ENCODE peak calls at places on chromosomes 5 and 9, in eight cellular contexts. One of them, this sample, is unnamed.

GRCh38 chr5:5511904-5512416 is 89.5 kb downstream of the ICE1 start:
- DNase-seq in A549: no peak
- DNase-seq in uterus: no peak
- DNase-seq in HCT116: no peak
- DNase-seq in stomach: no peak
- DNase-seq in H1: no peak
- DNase-seq in suprapubic skin: no peak
- DNase-seq in sigmoid colon: no peak
- DNase-seq in this sample: no peak

GRCh38 chr9:120723547-120723946 is 9.3 kb upstream of the MEGF9 start:
- DNase-seq in stomach: no peak
- DNase-seq in H1: no peak
- DNase-seq in uterus: no peak
- DNase-seq in A549: no peak
- DNase-seq in HCT116: no peak
- DNase-seq in suprapubic skin: no peak
- DNase-seq in sigmoid colon: no peak
- DNase-seq in this sample: no peak

GRCh38 chr5:41336471-41336870 is 123.1 kb upstream of the C6 start:
- DNase-seq in stomach: no peak
- DNase-seq in H1: no peak
- DNase-seq in HCT116: no peak
- DNase-seq in suprapubic skin: no peak
- DNase-seq in sigmoid colon: no peak
- DNase-seq in A549: no peak
- DNase-seq in uterus: no peak
- DNase-seq in this sample: no peak

GRCh38 chr5:160082589-160082988 is 36.7 kb downstream of the PWWP2A start:
- DNase-seq in stomach: no peak
- DNase-seq in HCT116: no peak
- DNase-seq in A549: no peak
- DNase-seq in sigmoid colon: no peak
- DNase-seq in uterus: no peak
- DNase-seq in suprapubic skin: no peak
- DNase-seq in H1: no peak
- DNase-seq in this sample: no peak

GRCh38 chr5:79237735-79238560 is 2.0 kb downstream of the JMY start:
- DNase-seq in A549: no peak
- DNase-seq in stomach: no peak
- DNase-seq in HCT116: no peak
- DNase-seq in H1: no peak
- DNase-seq in suprapubic skin: no peak
- DNase-seq in sigmoid colon: no peak
- DNase-seq in uterus: no peak
- DNase-seq in this sample: no peak

GRCh38 chr9:126781717-126782388 is 23.0 kb upstream of the ZBTB43 start:
- DNase-seq in stomach: peak
- DNase-seq in HCT116: peak
- DNase-seq in uterus: peak
- DNase-seq in A549: peak
- DNase-seq in sigmoid colon: peak
- DNase-seq in suprapubic skin: peak
- DNase-seq in H1: peak
- DNase-seq in this sample: peak

GRCh38 chr5:135031146-135031812 is 2.7 kb downstream of the PITX1 start:
- DNase-seq in H1: no peak
- DNase-seq in sigmoid colon: peak
- DNase-seq in suprapubic skin: no peak
- DNase-seq in A549: no peak
- DNase-seq in stomach: no peak
- DNase-seq in HCT116: no peak
- DNase-seq in uterus: no peak
- DNase-seq in this sample: no peak

GRCh38 chr9:112037281-112038016 is 137.6 kb downstream of the SUSD1 start:
- DNase-seq in uterus: no peak
- DNase-seq in HCT116: no peak
- DNase-seq in stomach: no peak
- DNase-seq in A549: no peak
- DNase-seq in sigmoid colon: no peak
- DNase-seq in suprapubic skin: no peak
- DNase-seq in H1: no peak
- DNase-seq in this sample: no peak

GRCh38 chr5:109452661-109453060 is 42.9 kb upstream of the PJA2 start:
- DNase-seq in sigmoid colon: no peak
- DNase-seq in HCT116: no peak
- DNase-seq in A549: no peak
- DNase-seq in stomach: no peak
- DNase-seq in uterus: no peak
- DNase-seq in H1: no peak
- DNase-seq in suprapubic skin: no peak
- DNase-seq in this sample: no peak

GRCh38 chr5:14208071-14209021 is 65.2 kb downstream of the TRIO start:
- DNase-seq in HCT116: no peak
- DNase-seq in suprapubic skin: no peak
- DNase-seq in sigmoid colon: no peak
- DNase-seq in H1: no peak
- DNase-seq in uterus: no peak
- DNase-seq in A549: no peak
- DNase-seq in stomach: no peak
- DNase-seq in this sample: peak

GRCh38 chr9:79555474-79555873 is 16.3 kb upstream of the TLE4 start:
- DNase-seq in H1: no peak
- DNase-seq in sigmoid colon: no peak
- DNase-seq in stomach: no peak
- DNase-seq in HCT116: no peak
- DNase-seq in uterus: no peak
- DNase-seq in suprapubic skin: no peak
- DNase-seq in A549: no peak
- DNase-seq in this sample: no peak

GRCh38 chr9:109064963-109065701 is 51.8 kb upstream of the CTNNAL1 start:
- DNase-seq in A549: peak
- DNase-seq in sigmoid colon: no peak
- DNase-seq in HCT116: peak
- DNase-seq in stomach: no peak
- DNase-seq in suprapubic skin: no peak
- DNase-seq in H1: no peak
- DNase-seq in uterus: no peak
- DNase-seq in this sample: no peak

GRCh38 chr9:132894857-132895846 is 16.5 kb downstream of the SPACA9 start:
- DNase-seq in suprapubic skin: peak
- DNase-seq in A549: no peak
- DNase-seq in HCT116: no peak
- DNase-seq in uterus: no peak
- DNase-seq in sigmoid colon: no peak
- DNase-seq in stomach: no peak
- DNase-seq in H1: no peak
- DNase-seq in this sample: no peak

GRCh38 chr5:140084466-140084865 is 29.4 kb upstream of the PURA start:
- DNase-seq in stomach: peak
- DNase-seq in HCT116: no peak
- DNase-seq in A549: no peak
- DNase-seq in suprapubic skin: no peak
- DNase-seq in sigmoid colon: peak
- DNase-seq in H1: no peak
- DNase-seq in uterus: no peak
- DNase-seq in this sample: peak

GRCh38 chr5:125372694-125373621 is 626.5 kb upstream of the ZNF608 start:
- DNase-seq in H1: peak
- DNase-seq in stomach: no peak
- DNase-seq in suprapubic skin: no peak
- DNase-seq in A549: no peak
- DNase-seq in sigmoid colon: no peak
- DNase-seq in uterus: no peak
- DNase-seq in HCT116: no peak
- DNase-seq in this sample: no peak

GRCh38 chr5:153513171-153513570 is 22.7 kb downstream of the GRIA1 start:
- DNase-seq in uterus: no peak
- DNase-seq in suprapubic skin: no peak
- DNase-seq in A549: no peak
- DNase-seq in sigmoid colon: no peak
- DNase-seq in H1: no peak
- DNase-seq in stomach: no peak
- DNase-seq in HCT116: no peak
- DNase-seq in this sample: no peak

GRCh38 chr9:129282308-129283211 is 104.5 kb upstream of the IER5L start:
- DNase-seq in suprapubic skin: peak
- DNase-seq in A549: no peak
- DNase-seq in H1: no peak
- DNase-seq in stomach: no peak
- DNase-seq in sigmoid colon: peak
- DNase-seq in uterus: no peak
- DNase-seq in HCT116: no peak
- DNase-seq in this sample: peak

GRCh38 chr5:143946821-143947220 is 134.9 kb downstream of the HMHB1 start:
- DNase-seq in HCT116: no peak
- DNase-seq in stomach: no peak
- DNase-seq in sigmoid colon: no peak
- DNase-seq in uterus: no peak
- DNase-seq in A549: no peak
- DNase-seq in H1: no peak
- DNase-seq in suprapubic skin: no peak
- DNase-seq in this sample: no peak

GRCh38 chr9:128141604-128142003 is 7.6 kb upstream of the LCN2 start:
- DNase-seq in HCT116: no peak
- DNase-seq in suprapubic skin: peak
- DNase-seq in H1: no peak
- DNase-seq in A549: no peak
- DNase-seq in stomach: no peak
- DNase-seq in sigmoid colon: no peak
- DNase-seq in uterus: no peak
- DNase-seq in this sample: no peak
- H3K27ac ChIP-seq in HCT116: no peak
- H3K27ac ChIP-seq in suprapubic skin: no peak
- H3K27ac ChIP-seq in H1: no peak
- H3K27ac ChIP-seq in A549: no peak
- H3K27ac ChIP-seq in stomach: no peak
- H3K27ac ChIP-seq in sigmoid colon: no peak
- H3K27ac ChIP-seq in uterus: no peak
- H3K27ac ChIP-seq in this sample: no peak

GRCh38 chr5:172898513-172899369 is 60.5 kb upstream of the RPL26L1 start:
- DNase-seq in suprapubic skin: no peak
- DNase-seq in HCT116: no peak
- DNase-seq in uterus: no peak
- DNase-seq in A549: no peak
- DNase-seq in sigmoid colon: no peak
- DNase-seq in H1: no peak
- DNase-seq in stomach: no peak
- DNase-seq in this sample: no peak
- TF ChIP-seq POLR2A in suprapubic skin: no peak
- TF ChIP-seq POLR2A in HCT116: no peak
- TF ChIP-seq POLR2A in uterus: no peak
- TF ChIP-seq POLR2A in A549: no peak
- TF ChIP-seq POLR2A in sigmoid colon: no peak
- TF ChIP-seq POLR2A in H1: no peak
- TF ChIP-seq POLR2A in stomach: no peak
- TF ChIP-seq POLR2A in this sample: no peak

GRCh38 chr9:130330202-130330601 is 64.6 kb downstream of the HMCN2 start:
- DNase-seq in suprapubic skin: no peak
- DNase-seq in A549: no peak
- DNase-seq in uterus: no peak
- DNase-seq in stomach: no peak
- DNase-seq in H1: no peak
- DNase-seq in sigmoid colon: no peak
- DNase-seq in HCT116: no peak
- DNase-seq in this sample: no peak

GRCh38 chr9:130327781-130328348 is 62.3 kb downstream of the HMCN2 start:
- DNase-seq in suprapubic skin: peak
- DNase-seq in H1: no peak
- DNase-seq in HCT116: no peak
- DNase-seq in uterus: peak
- DNase-seq in sigmoid colon: peak
- DNase-seq in stomach: no peak
- DNase-seq in A549: no peak
- DNase-seq in this sample: no peak

GRCh38 chr9:130329061-130329460 is 63.5 kb downstream of the HMCN2 start:
- DNase-seq in suprapubic skin: no peak
- DNase-seq in H1: no peak
- DNase-seq in stomach: no peak
- DNase-seq in uterus: no peak
- DNase-seq in HCT116: no peak
- DNase-seq in sigmoid colon: no peak
- DNase-seq in A549: no peak
- DNase-seq in this sample: no peak

GRCh38 chr9:130327070-130327780 is 61.7 kb downstream of the HMCN2 start:
- DNase-seq in stomach: no peak
- DNase-seq in uterus: peak
- DNase-seq in sigmoid colon: no peak
- DNase-seq in suprapubic skin: no peak
- DNase-seq in A549: peak
- DNase-seq in HCT116: no peak
- DNase-seq in H1: no peak
- DNase-seq in this sample: no peak

DNA sequence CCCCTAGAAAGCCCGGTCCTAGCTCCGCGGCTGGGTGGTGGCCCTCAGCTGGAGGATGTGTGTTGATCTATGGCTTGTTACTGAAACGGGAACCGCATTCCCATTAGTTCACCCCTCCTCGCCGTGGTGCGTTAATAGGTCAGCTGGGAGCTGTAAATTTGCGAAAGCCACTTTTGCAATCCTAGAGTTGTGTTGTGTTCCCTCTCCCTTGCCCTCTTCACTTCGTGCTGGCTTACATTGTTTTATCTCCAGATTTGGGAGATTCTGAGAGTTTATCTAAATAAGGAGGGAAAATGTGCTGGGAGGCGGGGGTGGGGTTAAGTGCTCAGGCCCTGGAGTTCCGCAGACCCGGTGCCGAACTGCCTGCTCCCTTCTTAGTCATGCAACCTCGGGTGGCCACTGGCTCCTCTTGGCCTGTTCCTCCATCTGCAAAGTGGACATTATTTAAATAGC is 62.8 kb downstream of the HMCN2 start:
- DNase-seq in A549: no peak
- DNase-seq in stomach: peak
- DNase-seq in uterus: peak
- DNase-seq in H1: no peak
- DNase-seq in suprapubic skin: no peak
- DNase-seq in HCT116: no peak
- DNase-seq in sigmoid colon: peak
- DNase-seq in this sample: peak
- H3K27ac ChIP-seq in A549: no peak
- H3K27ac ChIP-seq in stomach: peak
- H3K27ac ChIP-seq in uterus: peak
- H3K27ac ChIP-seq in H1: no peak
- H3K27ac ChIP-seq in suprapubic skin: peak
- H3K27ac ChIP-seq in HCT116: no peak
- H3K27ac ChIP-seq in sigmoid colon: peak
- H3K27ac ChIP-seq in this sample: no peak

GRCh38 chr9:137788561-137789294 is 88.9 kb upstream of the CACNA1B start:
- DNase-seq in stomach: peak
- DNase-seq in suprapubic skin: no peak
- DNase-seq in HCT116: no peak
- DNase-seq in uterus: no peak
- DNase-seq in A549: no peak
- DNase-seq in sigmoid colon: peak
- DNase-seq in H1: no peak
- DNase-seq in this sample: no peak
- TF ChIP-seq POLR2A in stomach: no peak
- TF ChIP-seq POLR2A in suprapubic skin: no peak
- TF ChIP-seq POLR2A in HCT116: no peak
- TF ChIP-seq POLR2A in uterus: no peak
- TF ChIP-seq POLR2A in A549: no peak
- TF ChIP-seq POLR2A in sigmoid colon: no peak
- TF ChIP-seq POLR2A in H1: no peak
- TF ChIP-seq POLR2A in this sample: no peak

GRCh38 chr5:148418511-148418910 is 34.8 kb downstream of the FBXO38 start:
- DNase-seq in HCT116: no peak
- DNase-seq in uterus: no peak
- DNase-seq in stomach: no peak
- DNase-seq in H1: no peak
- DNase-seq in suprapubic skin: no peak
- DNase-seq in sigmoid colon: no peak
- DNase-seq in A549: no peak
- DNase-seq in this sample: no peak
- H3K27ac ChIP-seq in HCT116: no peak
- H3K27ac ChIP-seq in uterus: no peak
- H3K27ac ChIP-seq in stomach: no peak
- H3K27ac ChIP-seq in H1: no peak
- H3K27ac ChIP-seq in suprapubic skin: no peak
- H3K27ac ChIP-seq in sigmoid colon: no peak
- H3K27ac ChIP-seq in A549: no peak
- H3K27ac ChIP-seq in this sample: no peak

This sample was measured in testis.